ENCODE peak calls at places on chromosomes 7 and 10, in nine cellular contexts. I, R, L, M, Z, B, V, W and E are unnamed samples.

GRCh38 chr10:30359373-30360206 is 10.5 kb upstream of the MTPAP start:
- DNase-seq in M (no peak), I (peak; percentile 65), W (no peak), Z (no peak), B (peak; percentile 39), L (no peak), R (peak; percentile 71), V (peak; percentile 37), E (peak; percentile 47)

GRCh38 chr7:80724249-80724871 is 85.9 kb downstream of the CD36 start:
- DNase-seq in M (no peak), L (no peak), B (no peak), V (no peak), Z (no peak), R (no peak), I (peak; percentile 93), W (no peak), E (no peak)

GRCh38 chr10:75456122-75456521 is 24.7 kb downstream of the LRMDA start:
- DNase-seq in M (no peak), V (no peak), B (no peak), I (no peak), R (no peak), Z (no peak), L (no peak), W (no peak), E (no peak)

GRCh38 chr7:14195896-14196295 is 206.4 kb upstream of the ETV1 start:
- DNase-seq in B (no peak), I (peak; percentile 19), R (no peak), M (no peak), L (no peak), V (no peak), W (no peak), Z (no peak), E (no peak)

GRCh38 chr7:122689346-122690109 is 9.4 kb downstream of the RNF133 start:
- DNase-seq in I (no peak), W (no peak), B (no peak), M (no peak), L (no peak), R (no peak), Z (no peak), V (no peak), E (no peak)

GRCh38 chr7:115910541-115911164 is 119.9 kb downstream of the TFEC start:
- DNase-seq in R (no peak), I (peak; percentile 63), V (peak; percentile 7), Z (no peak), B (no peak), L (no peak), W (no peak), M (no peak), E (no peak)

GRCh38 chr7:133936074-133936473 is 191.1 kb upstream of the LRGUK start:
- DNase-seq in L (no peak), W (no peak), V (no peak), M (no peak), I (no peak), B (no peak), R (no peak), Z (no peak), E (no peak)

GRCh38 chr10:109998513-109998912 is 9.3 kb upstream of the ADD3 start:
- DNase-seq in M (no peak), R (no peak), W (no peak), I (no peak), L (no peak), B (no peak), Z (no peak), V (no peak), E (no peak)

GRCh38 chr10:5434017-5434753 is 21.8 kb downstream of the NET1 start:
- DNase-seq in R (no peak), V (no peak), L (no peak), M (no peak), I (peak; percentile 78), B (no peak), Z (no peak), W (no peak), E (no peak)

GRCh38 chr10:44995914-44996633 is 4.6 kb upstream of the ZNF22 start:
- DNase-seq in V (no peak), L (no peak), M (peak; percentile 73), W (peak; percentile 81), B (no peak), R (no peak), Z (peak; percentile 86), I (peak; percentile 68), E (peak; percentile 82)

GRCh38 chr7:30062587-30062986 is 34.4 kb downstream of the PLEKHA8 start:
- DNase-seq in R (no peak), M (no peak), B (no peak), V (peak; percentile 10), W (no peak), I (peak; percentile 68), L (no peak), Z (no peak), E (no peak)

GRCh38 chr7:73624669-73625001 is 313 bp upstream of the MLXIPL start:
- DNase-seq in M (no peak), B (no peak), Z (no peak), V (no peak), L (no peak), W (no peak), I (no peak), R (no peak), E (no peak)

GRCh38 chr10:87952612-87953011 is 89.2 kb downstream of the PTEN start:
- DNase-seq in W (no peak), V (no peak), R (no peak), Z (no peak), M (no peak), I (no peak), L (no peak), B (no peak), E (no peak)

GRCh38 chr7:45185028-45185863 is 27.7 kb downstream of the RAMP3 start:
- DNase-seq in I (no peak), L (no peak), V (no peak), R (peak; percentile 20), B (no peak), M (no peak), Z (no peak), W (no peak), E (no peak)

GRCh38 chr10:7525314-7526016 is 114.6 kb upstream of the SFMBT2 start:
- DNase-seq in Z (no peak), R (no peak), M (peak; percentile 63), L (no peak), V (peak; percentile 46), W (peak; percentile 52), B (peak; percentile 64), I (peak; percentile 84), E (no peak)

DNA sequence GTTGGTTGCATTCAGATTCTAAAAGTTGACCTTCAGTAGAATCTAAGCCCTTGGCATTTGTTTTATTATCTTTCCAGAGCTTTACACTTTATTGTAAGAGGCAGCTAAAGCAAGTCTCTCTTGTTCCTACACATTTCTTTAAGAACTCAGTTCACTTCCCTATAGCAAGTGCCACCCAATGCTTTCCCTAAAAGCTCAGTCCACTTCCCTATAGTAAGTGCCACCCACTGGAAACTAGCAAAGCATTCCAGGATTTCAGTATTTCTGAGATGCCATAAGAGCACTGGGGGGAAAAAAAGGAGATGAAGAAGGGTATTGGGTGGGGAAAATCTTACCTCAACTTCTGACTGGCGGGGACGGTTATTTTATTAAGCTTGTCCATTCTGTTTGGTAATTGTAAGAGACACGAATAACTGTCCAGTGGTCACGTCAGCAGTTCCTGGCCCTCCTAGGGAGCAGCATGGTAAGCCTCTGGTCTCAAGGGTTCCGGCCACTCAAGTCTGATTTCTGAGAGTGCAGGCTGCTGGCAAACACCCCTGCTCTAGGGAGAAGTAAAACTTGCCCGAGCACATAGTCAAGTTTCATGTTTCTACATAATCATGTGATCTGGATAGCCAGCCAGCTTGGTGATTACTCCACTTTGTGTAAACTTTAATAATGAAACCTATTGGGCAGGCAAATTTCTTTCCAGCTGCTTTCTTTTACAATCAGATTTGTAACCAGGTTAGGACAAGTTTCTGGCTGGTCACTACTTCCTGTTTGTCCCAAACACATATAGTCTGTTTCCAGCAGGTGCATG is at the start of gene BLNK:
- DNase-seq in Z (no peak), B (peak; percentile 92), L (peak; percentile 62), W (no peak), M (peak; percentile 86), I (peak; percentile 12), V (peak; percentile 85), R (peak; percentile 87), E (peak; percentile 84)
- H3K4me3 ChIP-seq in Z (peak within 1 kb of the TSS; percentile 12), B (peak within 1 kb of the TSS; percentile 89), L (peak within 1 kb of the TSS; percentile 64), W (no peak within 1 kb of the TSS), M (no peak within 1 kb of the TSS), I (no peak within 1 kb of the TSS), V (peak within 1 kb of the TSS; percentile 83), R (peak within 1 kb of the TSS; percentile 24), E (no peak within 1 kb of the TSS)

DNA sequence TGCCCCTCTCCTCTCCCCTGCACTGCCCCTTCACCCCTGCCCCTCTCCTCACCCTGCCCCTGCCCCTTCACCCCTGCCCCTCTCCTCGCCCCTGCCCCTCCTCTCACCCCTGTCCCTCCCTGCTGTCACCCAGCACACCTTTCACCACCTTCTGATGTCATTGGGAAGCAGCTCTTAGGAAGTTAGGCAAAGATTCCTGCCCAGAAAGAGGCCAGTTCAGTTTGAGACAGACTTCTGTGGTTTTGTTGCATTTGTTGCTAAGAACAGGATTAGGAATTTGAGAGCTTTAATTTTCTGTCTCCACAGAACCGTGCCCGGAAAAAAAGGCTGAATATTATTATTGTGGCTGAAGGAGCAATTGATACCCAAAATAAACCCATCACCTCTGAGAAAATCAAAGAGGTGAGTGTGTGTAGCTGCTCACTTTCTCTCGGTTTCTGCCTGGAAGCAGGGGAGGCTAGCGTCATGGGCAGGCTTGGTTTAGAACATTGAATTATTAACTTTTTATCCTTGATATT is 39.6 kb downstream of the PFKP start:
- DNase-seq in I (no peak), M (no peak), L (no peak), Z (no peak), R (no peak), V (no peak), B (no peak), W (no peak), E (no peak)
- H3K4me3 ChIP-seq in I (no peak overlapping the region), M (no peak overlapping the region), L (peak overlapping the region; percentile 44), Z (peak overlapping the region; percentile 45), R (no peak overlapping the region), V (no peak overlapping the region), B (no peak overlapping the region), W (no peak overlapping the region), E (no peak overlapping the region)

GRCh38 chr7:15783971-15784693 is 97.6 kb upstream of the MEOX2 start:
- DNase-seq in Z (no peak), M (no peak), I (peak; percentile 4), V (no peak), B (no peak), L (no peak), R (no peak), W (no peak), E (no peak)
- H3K4me3 ChIP-seq in Z (no peak overlapping the region), M (no peak overlapping the region), I (no peak overlapping the region), V (no peak overlapping the region), B (no peak overlapping the region), L (no peak overlapping the region), R (no peak overlapping the region), W (no peak overlapping the region), E (no peak overlapping the region)

GRCh38 chr7:134992626-134993179 is 6.4 kb downstream of the AGBL3 start:
- DNase-seq in M (no peak), W (peak; percentile 34), I (no peak), V (peak; percentile 82), L (no peak), B (peak; percentile 96), Z (no peak), R (no peak), E (peak; percentile 51)
- H3K4me3 ChIP-seq in M (no peak overlapping the region), W (no peak overlapping the region), I (no peak overlapping the region), V (no peak overlapping the region), L (peak overlapping the region; percentile 1), B (peak overlapping the region; percentile 32), Z (no peak overlapping the region), R (no peak overlapping the region), E (no peak overlapping the region)

GRCh38 chr7:138089080-138089901 is 13.0 kb downstream of the AKR1D1 start:
- DNase-seq in B (no peak), I (no peak), M (no peak), W (no peak), Z (no peak), V (no peak), R (no peak), L (no peak), E (no peak)
- H3K4me3 ChIP-seq in B (no peak overlapping the region), I (no peak overlapping the region), M (no peak overlapping the region), W (no peak overlapping the region), Z (no peak overlapping the region), V (no peak overlapping the region), R (no peak overlapping the region), L (no peak overlapping the region), E (no peak overlapping the region)